ENCODE peak calls at places on chromosomes 4 and X, in six cellular contexts. D, G, B, Q, S and F are unnamed samples.

GRCh38 chrX:45198301-45198700 is 2.4 kb downstream of the DIPK2B start:
- DNase-seq in D (no peak), G (no peak), B (no peak), Q (no peak), S (no peak), F (no peak)

GRCh38 chr4:88765729-88766128 is 68.1 kb upstream of the NAP1L5 start:
- DNase-seq in D (peak; percentile 21), G (peak; percentile 80), B (peak; percentile 69), Q (no peak), S (no peak), F (no peak)

GRCh38 chr4:180153587-180153986 is 2089.6 kb upstream of the TENM3 start:
- DNase-seq in D (no peak), G (peak; percentile 46), B (no peak), Q (no peak), S (no peak), F (no peak)

GRCh38 chrX:130974323-130974722 is 71.3 kb upstream of the ENOX2 start:
- DNase-seq in D (no peak), G (peak; percentile 9), B (no peak), Q (no peak), S (no peak), F (no peak)

GRCh38 chr4:16969696-16970135 is 71.3 kb upstream of the LDB2 start:
- DNase-seq in D (no peak), G (peak; percentile 73), B (no peak), Q (no peak), S (no peak), F (no peak)

GRCh38 chrX:8404443-8404842 is 60.2 kb upstream of the VCX3B start:
- DNase-seq in D (no peak), G (no peak), B (no peak), Q (no peak), S (no peak), F (no peak)

GRCh38 chrX:17859609-17860178 is 1.4 kb downstream of the RAI2 start:
- DNase-seq in D (peak; percentile 33), G (no peak), B (no peak), Q (no peak), S (peak; percentile 3), F (peak; percentile 79)

GRCh38 chrX:108165349-108166111 is 74.0 kb downstream of the ATG4A start:
- DNase-seq in D (peak; percentile 37), G (peak; percentile 66), B (no peak), Q (no peak), S (peak; percentile 45), F (peak; percentile 65)

GRCh38 chr4:140252742-140253555 is 99.0 kb upstream of the MAML3 start:
- DNase-seq in D (peak; percentile 53), G (peak; percentile 72), B (no peak), Q (peak; percentile 25), S (peak; percentile 80), F (peak; percentile 88)